ENCODE peak calls at places on chromosome 1, in five cellular contexts. One of them, this sample, is unnamed.

GRCh38 chr1:18882511-18882910 is 19.8 kb downstream of the ALDH4A1 start:
- DNase-seq in PC-3: no peak
- DNase-seq in lower lobe of right lung: no peak
- DNase-seq in astrocyte: peak; percentile 41
- DNase-seq in mesendoderm: no peak
- DNase-seq in this sample: no peak

GRCh38 chr1:32900956-32901822 is at the start of gene TMEM54:
- DNase-seq in PC-3: peak; percentile 76
- DNase-seq in lower lobe of right lung: peak; percentile 69
- DNase-seq in astrocyte: no peak
- DNase-seq in mesendoderm: no peak
- DNase-seq in this sample: no peak

GRCh38 chr1:18256318-18257235 is 149.0 kb downstream of the IGSF21 start:
- DNase-seq in PC-3: peak; percentile 47
- DNase-seq in lower lobe of right lung: peak; percentile 50
- DNase-seq in astrocyte: no peak
- DNase-seq in mesendoderm: peak; percentile 87
- DNase-seq in this sample: peak; percentile 70

GRCh38 chr1:87744056-87744455 is 415.4 kb downstream of the LMO4 start:
- DNase-seq in PC-3: no peak
- DNase-seq in lower lobe of right lung: no peak
- DNase-seq in astrocyte: no peak
- DNase-seq in mesendoderm: no peak
- DNase-seq in this sample: no peak

GRCh38 chr1:185929759-185930158 is 195.6 kb downstream of the HMCN1 start:
- DNase-seq in PC-3: no peak
- DNase-seq in lower lobe of right lung: no peak
- DNase-seq in astrocyte: peak; percentile 62
- DNase-seq in mesendoderm: no peak
- DNase-seq in this sample: no peak

GRCh38 chr1:115314111-115314510 is 23.9 kb downstream of the NGF start:
- DNase-seq in PC-3: no peak
- DNase-seq in lower lobe of right lung: no peak
- DNase-seq in astrocyte: no peak
- DNase-seq in mesendoderm: no peak
- DNase-seq in this sample: no peak

GRCh38 chr1:51847294-51847920 is 31.1 kb downstream of the NRDC start:
- DNase-seq in PC-3: no peak
- DNase-seq in lower lobe of right lung: no peak
- DNase-seq in astrocyte: no peak
- DNase-seq in mesendoderm: no peak
- DNase-seq in this sample: no peak

GRCh38 chr1:193754732-193755427 is 568.5 kb upstream of the B3GALT2 start:
- DNase-seq in PC-3: peak; percentile 29
- DNase-seq in lower lobe of right lung: no peak
- DNase-seq in astrocyte: no peak
- DNase-seq in mesendoderm: peak; percentile 43
- DNase-seq in this sample: peak; percentile 1

GRCh38 chr1:11526071-11526895 is 47.3 kb downstream of the DISP3 start:
- DNase-seq in PC-3: no peak
- DNase-seq in lower lobe of right lung: no peak
- DNase-seq in astrocyte: no peak
- DNase-seq in mesendoderm: no peak
- DNase-seq in this sample: no peak

GRCh38 chr1:184422490-184423233 is 35.8 kb downstream of the C1orf21 start:
- DNase-seq in PC-3: no peak
- DNase-seq in lower lobe of right lung: no peak
- DNase-seq in astrocyte: no peak
- DNase-seq in mesendoderm: no peak
- DNase-seq in this sample: no peak

GRCh38 chr1:111247125-111247838 is 19.8 kb downstream of the CHI3L2 start:
- DNase-seq in PC-3: no peak
- DNase-seq in lower lobe of right lung: no peak
- DNase-seq in astrocyte: no peak
- DNase-seq in mesendoderm: no peak
- DNase-seq in this sample: no peak

GRCh38 chr1:158177705-158178450 is 2.8 kb upstream of the CD1D start:
- DNase-seq in PC-3: peak; percentile 70
- DNase-seq in lower lobe of right lung: peak; percentile 94
- DNase-seq in astrocyte: peak; percentile 38
- DNase-seq in mesendoderm: peak; percentile 86
- DNase-seq in this sample: peak; percentile 63

GRCh38 chr1:15951341-15952153 is 24.4 kb downstream of the ZBTB17 start:
- DNase-seq in PC-3: no peak
- DNase-seq in lower lobe of right lung: no peak
- DNase-seq in astrocyte: no peak
- DNase-seq in mesendoderm: peak; percentile 56
- DNase-seq in this sample: no peak

GRCh38 chr1:37481289-37482003 is 7.1 kb downstream of the ZC3H12A start:
- DNase-seq in PC-3: no peak
- DNase-seq in lower lobe of right lung: peak; percentile 53
- DNase-seq in astrocyte: no peak
- DNase-seq in mesendoderm: no peak
- DNase-seq in this sample: no peak

GRCh38 chr1:7501259-7501560 is 269.9 kb upstream of the VAMP3 start:
- DNase-seq in PC-3: no peak
- DNase-seq in lower lobe of right lung: no peak
- DNase-seq in astrocyte: no peak
- DNase-seq in mesendoderm: no peak
- DNase-seq in this sample: no peak

GRCh38 chr1:112904071-112904830 is 51.7 kb downstream of the SLC16A1 start:
- DNase-seq in PC-3: peak; percentile 91
- DNase-seq in lower lobe of right lung: no peak
- DNase-seq in astrocyte: peak; percentile 90
- DNase-seq in mesendoderm: peak; percentile 59
- DNase-seq in this sample: no peak

GRCh38 chr1:98210064-98210463 is 289.2 kb upstream of the DPYD start:
- DNase-seq in PC-3: peak; percentile 13
- DNase-seq in lower lobe of right lung: no peak
- DNase-seq in astrocyte: peak; percentile 99
- DNase-seq in mesendoderm: peak; percentile 77
- DNase-seq in this sample: no peak

GRCh38 chr1:177013273-177013672 is 151.2 kb downstream of the ASTN1 start:
- DNase-seq in PC-3: no peak
- DNase-seq in lower lobe of right lung: no peak
- DNase-seq in astrocyte: no peak
- DNase-seq in mesendoderm: no peak
- DNase-seq in this sample: no peak

GRCh38 chr1:9400425-9401079 is 107.9 kb downstream of the SPSB1 start:
- DNase-seq in PC-3: peak; percentile 48
- DNase-seq in lower lobe of right lung: no peak
- DNase-seq in astrocyte: no peak
- DNase-seq in mesendoderm: no peak
- DNase-seq in this sample: no peak

GRCh38 chr1:234433563-234434285 is 45.3 kb downstream of the TARBP1 start:
- DNase-seq in PC-3: peak; percentile 81
- DNase-seq in lower lobe of right lung: no peak
- DNase-seq in astrocyte: peak; percentile 78
- DNase-seq in mesendoderm: no peak
- DNase-seq in this sample: no peak

GRCh38 chr1:240888039-240888786 is 276.3 kb upstream of the GREM2 start:
- DNase-seq in PC-3: peak; percentile 83
- DNase-seq in lower lobe of right lung: no peak
- DNase-seq in astrocyte: no peak
- DNase-seq in mesendoderm: peak; percentile 76
- DNase-seq in this sample: peak; percentile 57

GRCh38 chr1:77825356-77825709 is 45.9 kb downstream of the MIGA1 start:
- DNase-seq in PC-3: peak; percentile 74
- DNase-seq in lower lobe of right lung: no peak
- DNase-seq in astrocyte: peak; percentile 75
- DNase-seq in mesendoderm: peak; percentile 72
- DNase-seq in this sample: peak; percentile 7

GRCh38 chr1:228333739-228334115 is 72.9 kb downstream of the TRIM11 start:
- DNase-seq in PC-3: no peak
- DNase-seq in lower lobe of right lung: peak; percentile 25
- DNase-seq in astrocyte: no peak
- DNase-seq in mesendoderm: no peak
- DNase-seq in this sample: no peak

GRCh38 chr1:245860681-245861552 is 646.2 kb downstream of the SMYD3 start:
- DNase-seq in PC-3: no peak
- DNase-seq in lower lobe of right lung: no peak
- DNase-seq in astrocyte: peak; percentile 88
- DNase-seq in mesendoderm: no peak
- DNase-seq in this sample: no peak

GRCh38 chr1:225435957-225436392 is 8.1 kb upstream of the LBR start:
- DNase-seq in PC-3: no peak
- DNase-seq in lower lobe of right lung: no peak
- DNase-seq in astrocyte: no peak
- DNase-seq in mesendoderm: no peak
- DNase-seq in this sample: no peak

GRCh38 chr1:8217011-8217711 is 100.8 kb upstream of the SLC45A1 start:
- DNase-seq in PC-3: no peak
- DNase-seq in lower lobe of right lung: peak; percentile 74
- DNase-seq in astrocyte: no peak
- DNase-seq in mesendoderm: peak; percentile 74
- DNase-seq in this sample: no peak

GRCh38 chr1:153337980-153338853 is 10.4 kb downstream of the PGLYRP4 start:
- DNase-seq in PC-3: no peak
- DNase-seq in lower lobe of right lung: no peak
- DNase-seq in astrocyte: no peak
- DNase-seq in mesendoderm: no peak
- DNase-seq in this sample: no peak

GRCh38 chr1:11594222-11594621 is 60.0 kb downstream of the FBXO2 start:
- DNase-seq in PC-3: no peak
- DNase-seq in lower lobe of right lung: no peak
- DNase-seq in astrocyte: peak; percentile 2
- DNase-seq in mesendoderm: peak; percentile 93
- DNase-seq in this sample: peak; percentile 33

GRCh38 chr1:24724345-24725208 is 20.7 kb upstream of the CLIC4 start:
- DNase-seq in PC-3: peak; percentile 87
- DNase-seq in lower lobe of right lung: no peak
- DNase-seq in astrocyte: peak; percentile 78
- DNase-seq in mesendoderm: peak; percentile 93
- DNase-seq in this sample: no peak
- H3K27ac ChIP-seq in PC-3: peak overlapping the region; percentile 89
- H3K27ac ChIP-seq in lower lobe of right lung: peak overlapping the region; percentile 65
- H3K27ac ChIP-seq in astrocyte: peak overlapping the region; percentile 64
- H3K27ac ChIP-seq in mesendoderm: peak overlapping the region; percentile 82
- H3K27ac ChIP-seq in this sample: no peak overlapping the region

GRCh38 chr1:42957880-42958487 is 684 bp downstream of the SLC2A1 start:
- DNase-seq in PC-3: peak; percentile 68
- DNase-seq in lower lobe of right lung: no peak
- DNase-seq in astrocyte: no peak
- DNase-seq in mesendoderm: peak; percentile 74
- DNase-seq in this sample: no peak
- H3K4me1 ChIP-seq in PC-3: peaks cover 69% of the 10 kb centered on the region
- H3K4me1 ChIP-seq in lower lobe of right lung: peaks cover 23% of the 10 kb centered on the region
- H3K4me1 ChIP-seq in astrocyte: peaks cover 34% of the 10 kb centered on the region
- H3K4me1 ChIP-seq in mesendoderm: peaks cover 16% of the 10 kb centered on the region
- H3K4me1 ChIP-seq in this sample: peaks cover 13% of the 10 kb centered on the region

GRCh38 chr1:86731416-86731815 is 27.0 kb downstream of the SH3GLB1 start:
- DNase-seq in PC-3: no peak
- DNase-seq in lower lobe of right lung: no peak
- DNase-seq in astrocyte: no peak
- DNase-seq in mesendoderm: no peak
- DNase-seq in this sample: no peak

DNA sequence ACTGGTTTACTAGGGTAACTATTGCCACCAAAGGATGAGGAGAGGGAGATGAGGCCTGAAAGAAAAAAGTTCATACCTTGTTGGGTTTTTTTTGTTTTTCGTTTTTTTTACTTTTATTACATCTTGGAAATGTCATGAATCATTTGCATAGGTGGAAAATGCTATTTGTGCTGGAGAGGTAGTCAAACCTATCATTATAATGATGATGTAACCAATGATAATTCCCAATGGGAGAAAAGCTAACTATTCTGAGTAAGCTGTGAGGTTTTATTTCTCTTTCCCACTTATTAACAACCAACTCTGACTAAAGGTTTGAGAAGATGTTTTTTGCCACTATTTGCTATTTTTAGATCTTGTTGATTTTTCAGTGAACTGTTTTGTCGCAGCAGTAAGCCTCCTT is 29.0 kb downstream of the SH3GLB1 start:
- DNase-seq in PC-3: no peak
- DNase-seq in lower lobe of right lung: no peak
- DNase-seq in astrocyte: no peak
- DNase-seq in mesendoderm: no peak
- DNase-seq in this sample: no peak
- H3K36me3 ChIP-seq in PC-3: peaks cover 34% of the 10 kb centered on the region
- H3K36me3 ChIP-seq in lower lobe of right lung: peaks cover 91% of the 10 kb centered on the region
- H3K36me3 ChIP-seq in astrocyte: peaks cover 41% of the 10 kb centered on the region
- H3K36me3 ChIP-seq in mesendoderm: peaks cover 1% of the 10 kb centered on the region
- H3K36me3 ChIP-seq in this sample: peaks cover 4% of the 10 kb centered on the region

DNA sequence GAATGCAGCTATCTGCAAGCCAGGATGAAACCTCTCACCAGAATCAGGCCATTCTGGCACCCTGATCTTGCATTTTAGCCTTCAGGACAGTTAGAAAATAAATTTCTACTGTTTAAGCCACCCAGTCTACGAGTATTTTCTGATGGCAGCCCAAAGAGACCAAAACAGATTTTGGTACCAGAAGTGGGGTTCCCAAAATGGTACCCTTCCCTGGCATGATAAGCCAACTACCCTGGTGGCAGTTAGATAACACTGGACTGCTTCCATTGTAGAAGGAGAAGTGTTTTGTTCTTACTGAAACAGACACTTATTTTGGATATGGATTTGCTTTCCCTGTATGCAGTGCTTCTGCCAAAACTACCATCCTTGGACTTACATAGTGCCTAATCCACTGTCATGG is 115.0 kb downstream of the CSMD2 start:
- DNase-seq in PC-3: no peak
- DNase-seq in lower lobe of right lung: no peak
- DNase-seq in astrocyte: no peak
- DNase-seq in mesendoderm: no peak
- DNase-seq in this sample: no peak
- H3K27ac ChIP-seq in PC-3: no peak overlapping the region
- H3K27ac ChIP-seq in lower lobe of right lung: no peak overlapping the region
- H3K27ac ChIP-seq in astrocyte: no peak overlapping the region
- H3K27ac ChIP-seq in mesendoderm: no peak overlapping the region
- H3K27ac ChIP-seq in this sample: no peak overlapping the region

GRCh38 chr1:90705910-90706309 is 11.2 kb downstream of the BARHL2 start:
- DNase-seq in PC-3: no peak
- DNase-seq in lower lobe of right lung: no peak
- DNase-seq in astrocyte: no peak
- DNase-seq in mesendoderm: no peak
- DNase-seq in this sample: no peak
- H3K4me1 ChIP-seq in PC-3: no peaks in the 10 kb centered on the region
- H3K4me1 ChIP-seq in lower lobe of right lung: peaks cover 17% of the 10 kb centered on the region
- H3K4me1 ChIP-seq in astrocyte: no peaks in the 10 kb centered on the region
- H3K4me1 ChIP-seq in mesendoderm: no peaks in the 10 kb centered on the region
- H3K4me1 ChIP-seq in this sample: peaks cover under 1% of the 10 kb centered on the region

GRCh38 chr1:169122976-169123375 is 16.5 kb downstream of the ATP1B1 start:
- DNase-seq in PC-3: no peak
- DNase-seq in lower lobe of right lung: no peak
- DNase-seq in astrocyte: no peak
- DNase-seq in mesendoderm: peak; percentile 61
- DNase-seq in this sample: no peak
- H3K36me3 ChIP-seq in PC-3: peaks cover 79% of the 10 kb centered on the region
- H3K36me3 ChIP-seq in lower lobe of right lung: peaks cover 58% of the 10 kb centered on the region
- H3K36me3 ChIP-seq in astrocyte: peaks cover 18% of the 10 kb centered on the region
- H3K36me3 ChIP-seq in mesendoderm: no peaks in the 10 kb centered on the region
- H3K36me3 ChIP-seq in this sample: peaks cover 2% of the 10 kb centered on the region

GRCh38 chr1:207789386-207789785 is 37.5 kb downstream of the CD46 start:
- DNase-seq in PC-3: no peak
- DNase-seq in lower lobe of right lung: no peak
- DNase-seq in astrocyte: no peak
- DNase-seq in mesendoderm: no peak
- DNase-seq in this sample: no peak
- H3K27ac ChIP-seq in PC-3: no peak overlapping the region
- H3K27ac ChIP-seq in lower lobe of right lung: no peak overlapping the region
- H3K27ac ChIP-seq in astrocyte: no peak overlapping the region
- H3K27ac ChIP-seq in mesendoderm: no peak overlapping the region
- H3K27ac ChIP-seq in this sample: no peak overlapping the region

This sample was measured in iPS DF 6.9.